ENCODE peak calls at places on chromosomes 16 and 17, in ten cellular contexts. One of them, this sample, is unnamed.

GRCh38 chr17:3527896-3528603 is 29.6 kb downstream of the TRPV3 start:
- DNase-seq in choroid plexus epithelial cell: peak; percentile 41
- DNase-seq in GM06990: no peak
- DNase-seq in fibroblast of mammary gland: no peak
- DNase-seq in brain microvascular endothelial cell: no peak
- DNase-seq in IMR-90: no peak
- DNase-seq in MM.1S: no peak
- DNase-seq in lung: no peak
- DNase-seq in AG04449: no peak
- DNase-seq in ascending aorta: no peak
- DNase-seq in this sample: peak; percentile 32

GRCh38 chr17:60857521-60857920 is 179.9 kb downstream of the BCAS3 start:
- DNase-seq in GM06990: no peak
- DNase-seq in AG04449: no peak
- DNase-seq in lung: no peak
- DNase-seq in ascending aorta: no peak
- DNase-seq in MM.1S: no peak
- DNase-seq in brain microvascular endothelial cell: no peak
- DNase-seq in IMR-90: no peak
- DNase-seq in choroid plexus epithelial cell: no peak
- DNase-seq in fibroblast of mammary gland: no peak
- DNase-seq in this sample: no peak

GRCh38 chr17:44123356-44124117 is at the start of gene HDAC5:
- DNase-seq in brain microvascular endothelial cell: peak; percentile 93
- DNase-seq in AG04449: peak; percentile 46
- DNase-seq in MM.1S: peak; percentile 95
- DNase-seq in fibroblast of mammary gland: peak; percentile 91
- DNase-seq in IMR-90: peak; percentile 91
- DNase-seq in choroid plexus epithelial cell: peak; percentile 96
- DNase-seq in GM06990: peak; percentile 98
- DNase-seq in ascending aorta: peak; percentile 86
- DNase-seq in lung: peak; percentile 97
- DNase-seq in this sample: peak; percentile 94

GRCh38 chr17:78315355-78316114 is 44.3 kb downstream of the SOCS3 start:
- DNase-seq in GM06990: no peak
- DNase-seq in brain microvascular endothelial cell: peak; percentile 86
- DNase-seq in MM.1S: no peak
- DNase-seq in ascending aorta: peak; percentile 76
- DNase-seq in lung: peak; percentile 82
- DNase-seq in IMR-90: peak; percentile 92
- DNase-seq in fibroblast of mammary gland: peak; percentile 97
- DNase-seq in AG04449: no peak
- DNase-seq in choroid plexus epithelial cell: peak; percentile 90
- DNase-seq in this sample: peak; percentile 94

GRCh38 chr16:85986931-85987749 is 88.2 kb downstream of the IRF8 start:
- DNase-seq in GM06990: peak; percentile 69
- DNase-seq in AG04449: no peak
- DNase-seq in MM.1S: peak; percentile 28
- DNase-seq in IMR-90: no peak
- DNase-seq in lung: no peak
- DNase-seq in fibroblast of mammary gland: no peak
- DNase-seq in ascending aorta: no peak
- DNase-seq in brain microvascular endothelial cell: no peak
- DNase-seq in choroid plexus epithelial cell: no peak
- DNase-seq in this sample: no peak

GRCh38 chr16:78996806-78997205 is 603.7 kb downstream of the MAF start:
- DNase-seq in lung: no peak
- DNase-seq in brain microvascular endothelial cell: no peak
- DNase-seq in IMR-90: no peak
- DNase-seq in AG04449: no peak
- DNase-seq in MM.1S: no peak
- DNase-seq in choroid plexus epithelial cell: no peak
- DNase-seq in ascending aorta: no peak
- DNase-seq in fibroblast of mammary gland: no peak
- DNase-seq in GM06990: no peak
- DNase-seq in this sample: no peak

GRCh38 chr16:70777496-70777895 is 23.5 kb downstream of the VAC14 start:
- DNase-seq in choroid plexus epithelial cell: no peak
- DNase-seq in GM06990: no peak
- DNase-seq in ascending aorta: no peak
- DNase-seq in brain microvascular endothelial cell: no peak
- DNase-seq in lung: no peak
- DNase-seq in fibroblast of mammary gland: no peak
- DNase-seq in IMR-90: no peak
- DNase-seq in AG04449: no peak
- DNase-seq in MM.1S: no peak
- DNase-seq in this sample: no peak

GRCh38 chr17:4978720-4979119 is 8.8 kb downstream of the CAMTA2 start:
- DNase-seq in MM.1S: no peak
- DNase-seq in choroid plexus epithelial cell: no peak
- DNase-seq in lung: no peak
- DNase-seq in IMR-90: no peak
- DNase-seq in GM06990: no peak
- DNase-seq in fibroblast of mammary gland: no peak
- DNase-seq in brain microvascular endothelial cell: no peak
- DNase-seq in AG04449: no peak
- DNase-seq in ascending aorta: no peak
- DNase-seq in this sample: no peak

GRCh38 chr16:14522617-14523135 is 107.4 kb downstream of the PARN start:
- DNase-seq in lung: no peak
- DNase-seq in choroid plexus epithelial cell: no peak
- DNase-seq in fibroblast of mammary gland: no peak
- DNase-seq in MM.1S: no peak
- DNase-seq in brain microvascular endothelial cell: no peak
- DNase-seq in GM06990: no peak
- DNase-seq in ascending aorta: no peak
- DNase-seq in IMR-90: no peak
- DNase-seq in AG04449: no peak
- DNase-seq in this sample: no peak

DNA sequence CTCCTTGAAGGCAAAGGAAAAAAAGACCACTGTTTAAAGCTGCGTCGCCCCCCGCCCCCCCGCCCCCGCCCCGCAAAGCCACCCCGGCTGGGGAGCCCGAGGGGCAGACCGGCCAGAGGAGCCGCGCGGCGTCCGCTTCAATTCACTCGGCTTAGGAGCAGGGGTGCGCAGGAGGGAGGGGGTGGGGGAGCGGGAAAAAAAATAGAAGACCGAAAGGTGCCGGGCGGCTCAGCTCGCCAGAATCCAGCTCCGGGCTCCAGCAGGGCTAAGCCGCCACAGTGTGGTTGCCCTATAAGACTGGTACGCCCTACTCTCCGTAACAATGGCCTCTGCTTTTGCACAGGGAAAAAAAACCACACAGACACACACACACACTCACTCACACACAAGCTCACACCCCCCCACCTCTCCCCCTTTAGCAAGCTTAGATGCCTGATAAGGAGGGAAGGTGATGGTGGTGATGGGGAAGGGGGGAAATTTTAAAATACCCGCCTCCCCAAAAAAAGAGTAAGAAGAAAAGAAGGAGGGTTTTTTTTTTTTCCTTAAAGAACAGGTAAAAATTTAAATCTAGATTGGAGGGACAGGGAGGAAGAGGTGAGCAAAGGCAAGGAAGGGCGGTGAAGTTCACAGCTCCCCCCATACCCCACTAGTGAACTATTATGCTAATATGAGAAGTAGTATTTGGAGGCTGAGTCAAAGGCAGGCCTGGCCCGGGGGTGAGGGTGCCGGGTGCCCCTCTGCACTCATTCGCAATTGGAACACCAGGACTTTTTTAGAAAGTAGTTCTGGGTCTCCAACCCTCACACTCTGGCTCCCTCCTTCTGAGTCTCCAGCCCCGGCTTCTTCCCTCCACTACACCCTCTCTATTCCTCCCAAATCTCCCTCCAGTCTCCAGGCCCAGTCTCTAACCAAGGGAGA is 11.0 kb upstream of the HOXB2 start:
- DNase-seq in lung: no peak
- DNase-seq in choroid plexus epithelial cell: no peak
- DNase-seq in brain microvascular endothelial cell: no peak
- DNase-seq in AG04449: no peak
- DNase-seq in ascending aorta: no peak
- DNase-seq in fibroblast of mammary gland: no peak
- DNase-seq in GM06990: no peak
- DNase-seq in MM.1S: no peak
- DNase-seq in IMR-90: peak; percentile 63
- DNase-seq in this sample: peak; percentile 26
- H3K4me3 ChIP-seq in lung: no peak overlapping the region
- H3K4me3 ChIP-seq in choroid plexus epithelial cell: no peak overlapping the region
- H3K4me3 ChIP-seq in brain microvascular endothelial cell: peak overlapping the region; percentile 41
- H3K4me3 ChIP-seq in AG04449: peak overlapping the region; percentile 42
- H3K4me3 ChIP-seq in ascending aorta: peak overlapping the region; percentile 71
- H3K4me3 ChIP-seq in fibroblast of mammary gland: peak overlapping the region; percentile 50
- H3K4me3 ChIP-seq in GM06990: no peak overlapping the region
- H3K4me3 ChIP-seq in MM.1S: no peak overlapping the region
- H3K4me3 ChIP-seq in IMR-90: peak overlapping the region; percentile 48
- H3K4me3 ChIP-seq in this sample: peak overlapping the region; percentile 57

DNA sequence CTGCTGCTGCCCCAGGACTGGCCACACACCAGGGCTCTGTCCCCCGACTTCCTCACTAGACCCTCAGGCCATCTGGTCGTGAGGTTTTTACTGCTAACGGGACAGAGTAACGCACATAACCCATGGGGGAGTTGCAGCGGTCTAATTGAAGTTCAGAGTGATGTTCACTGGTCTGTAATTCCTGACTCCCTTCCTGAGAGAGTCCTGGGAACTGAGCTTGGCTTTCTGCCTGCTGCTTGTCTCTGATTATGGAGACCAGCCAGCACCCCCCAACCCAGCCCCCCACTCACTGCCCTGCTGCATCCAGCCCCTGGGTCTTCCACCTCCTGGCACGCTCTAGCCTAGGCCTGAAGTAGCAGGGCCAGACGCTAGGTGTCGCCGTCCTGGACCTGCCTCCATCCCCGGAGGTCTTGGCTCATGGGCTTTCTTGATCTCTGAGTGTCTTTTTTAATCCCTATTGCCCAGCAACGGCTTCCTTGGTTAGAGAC is 192.9 kb downstream of the CCDC182 start:
- DNase-seq in IMR-90: no peak
- DNase-seq in choroid plexus epithelial cell: peak; percentile 57
- DNase-seq in MM.1S: no peak
- DNase-seq in GM06990: peak; percentile 56
- DNase-seq in lung: no peak
- DNase-seq in AG04449: no peak
- DNase-seq in fibroblast of mammary gland: peak; percentile 22
- DNase-seq in brain microvascular endothelial cell: peak; percentile 18
- DNase-seq in ascending aorta: no peak
- DNase-seq in this sample: peak; percentile 32
- TF ChIP-seq CTCF in IMR-90: peak; percentile 37
- TF ChIP-seq CTCF in choroid plexus epithelial cell: peak; percentile 82
- TF ChIP-seq CTCF in MM.1S: no peak
- TF ChIP-seq CTCF in GM06990: peak; percentile 85
- TF ChIP-seq CTCF in lung: no peak
- TF ChIP-seq CTCF in AG04449: peak; percentile 28
- TF ChIP-seq CTCF in fibroblast of mammary gland: peak; percentile 50
- TF ChIP-seq CTCF in brain microvascular endothelial cell: peak; percentile 82
- TF ChIP-seq CTCF in ascending aorta: peak; percentile 28
- TF ChIP-seq CTCF in this sample: peak; percentile 76

GRCh38 chr17:72342582-72343527 is 222.0 kb downstream of the SOX9 start:
- DNase-seq in choroid plexus epithelial cell: no peak
- DNase-seq in fibroblast of mammary gland: peak; percentile 43
- DNase-seq in brain microvascular endothelial cell: no peak
- DNase-seq in ascending aorta: no peak
- DNase-seq in lung: peak; percentile 53
- DNase-seq in GM06990: no peak
- DNase-seq in IMR-90: no peak
- DNase-seq in MM.1S: no peak
- DNase-seq in AG04449: no peak
- DNase-seq in this sample: peak; percentile 43
- H3K4me3 ChIP-seq in choroid plexus epithelial cell: no peak overlapping the region
- H3K4me3 ChIP-seq in fibroblast of mammary gland: peak overlapping the region; percentile 15
- H3K4me3 ChIP-seq in brain microvascular endothelial cell: peak overlapping the region; percentile 1
- H3K4me3 ChIP-seq in ascending aorta: no peak overlapping the region
- H3K4me3 ChIP-seq in lung: no peak overlapping the region
- H3K4me3 ChIP-seq in GM06990: no peak overlapping the region
- H3K4me3 ChIP-seq in IMR-90: no peak overlapping the region
- H3K4me3 ChIP-seq in MM.1S: no peak overlapping the region
- H3K4me3 ChIP-seq in AG04449: no peak overlapping the region
- H3K4me3 ChIP-seq in this sample: no peak overlapping the region

DNA sequence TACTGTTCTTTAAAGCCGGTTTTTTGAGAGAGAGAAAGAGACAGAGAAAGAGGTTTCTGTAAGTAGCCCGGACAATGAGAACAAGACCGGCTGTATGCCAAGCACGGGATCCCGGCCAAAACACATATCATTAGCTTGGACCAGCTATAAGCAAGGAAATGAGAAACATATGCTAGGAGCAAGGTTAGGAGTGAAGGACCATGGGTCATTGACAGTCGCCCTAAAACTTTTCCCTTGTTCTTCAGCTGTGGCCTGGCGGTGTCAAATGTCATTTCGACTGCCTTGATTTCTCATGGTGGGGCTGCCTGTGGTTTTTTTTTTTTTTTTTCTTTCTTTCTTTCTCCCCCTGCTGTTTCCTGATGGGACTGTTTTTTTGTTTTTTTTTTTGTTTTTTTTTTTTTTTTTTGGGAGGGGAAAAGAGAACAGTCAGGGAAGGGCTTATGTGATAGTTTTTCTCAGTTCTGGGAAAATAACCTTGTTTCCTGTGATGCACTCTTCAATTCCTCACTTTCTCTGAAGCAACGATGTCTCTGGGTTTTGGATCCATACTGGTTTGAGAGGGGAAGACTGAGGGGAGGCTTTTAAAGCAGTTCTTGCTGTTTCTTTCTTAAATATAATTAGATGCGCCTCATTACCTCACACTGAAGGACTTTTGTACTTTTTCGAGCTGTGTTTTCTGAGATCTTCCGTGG is 124.8 kb upstream of the ZFHX3 start:
- DNase-seq in MM.1S: no peak
- DNase-seq in GM06990: no peak
- DNase-seq in AG04449: peak; percentile 65
- DNase-seq in fibroblast of mammary gland: peak; percentile 99
- DNase-seq in brain microvascular endothelial cell: peak; percentile 76
- DNase-seq in ascending aorta: no peak
- DNase-seq in lung: peak; percentile 73
- DNase-seq in IMR-90: peak; percentile 91
- DNase-seq in choroid plexus epithelial cell: peak; percentile 95
- DNase-seq in this sample: peak; percentile 98
- TF ChIP-seq CTCF in MM.1S: no peak
- TF ChIP-seq CTCF in GM06990: no peak
- TF ChIP-seq CTCF in AG04449: no peak
- TF ChIP-seq CTCF in fibroblast of mammary gland: peak; percentile 50
- TF ChIP-seq CTCF in brain microvascular endothelial cell: peak; percentile 49
- TF ChIP-seq CTCF in ascending aorta: no peak
- TF ChIP-seq CTCF in lung: no peak
- TF ChIP-seq CTCF in IMR-90: peak; percentile 36
- TF ChIP-seq CTCF in choroid plexus epithelial cell: peak; percentile 61
- TF ChIP-seq CTCF in this sample: peak; percentile 48